ENCODE peak calls at places on chromosomes 12 and 14, in eight cellular contexts. J, D, T, U, I, V, A and B are unnamed samples.

GRCh38 chr14:95059126-95059525 is 98.2 kb downstream of the DICER1 start:
- DNase-seq in U (no peak), T (peak; percentile 2), I (no peak), A (no peak), J (no peak), D (no peak), V (no peak), B (no peak)

GRCh38 chr12:38905480-38906351 is at the start of gene CPNE8:
- DNase-seq in D (peak; percentile 83), T (peak; percentile 93), U (peak; percentile 68), V (peak; percentile 84), A (peak; percentile 30), I (no peak), J (peak; percentile 86), B (peak; percentile 45)

GRCh38 chr12:107864235-107864634 is 89.7 kb downstream of the ASCL4 start:
- DNase-seq in U (peak; percentile 63), A (no peak), T (no peak), J (no peak), I (no peak), V (no peak), D (peak; percentile 34), B (no peak)

GRCh38 chr12:31732926-31733548 is 4.2 kb upstream of the AMN1 start:
- DNase-seq in J (no peak), T (no peak), U (peak; percentile 88), D (no peak), I (no peak), V (no peak), A (no peak), B (no peak)

GRCh38 chr14:67940894-67941455 is 121.4 kb downstream of the RAD51B start:
- DNase-seq in U (peak; percentile 9), V (no peak), I (peak; percentile 45), J (no peak), T (no peak), A (no peak), D (no peak), B (no peak)

GRCh38 chr14:72810201-72810600 is 83.7 kb downstream of the DPF3 start:
- DNase-seq in I (no peak), D (no peak), J (no peak), V (no peak), U (no peak), T (no peak), A (no peak), B (no peak)

GRCh38 chr12:121516437-121517011 is 64.3 kb downstream of the KDM2B start:
- DNase-seq in A (no peak), T (no peak), J (no peak), D (no peak), U (no peak), I (no peak), V (no peak), B (no peak)

GRCh38 chr14:59768855-59769254 is 101.7 kb downstream of the RTN1 start:
- DNase-seq in D (no peak), J (no peak), U (no peak), I (no peak), T (no peak), V (no peak), A (no peak), B (no peak)

GRCh38 chr12:77685112-77685511 is 145.6 kb upstream of the NAV3 start:
- DNase-seq in D (no peak), T (no peak), A (no peak), I (peak; percentile 62), J (peak; percentile 50), V (no peak), U (peak; percentile 82), B (peak; percentile 58)

GRCh38 chr12:101297661-101298060 is 17.8 kb downstream of the UTP20 start:
- DNase-seq in D (no peak), J (no peak), U (no peak), A (no peak), V (no peak), I (no peak), T (no peak), B (no peak)
- H3K27ac ChIP-seq in D (no peak overlapping the region), J (no peak overlapping the region), U (no peak overlapping the region), A (no peak overlapping the region), V (no peak overlapping the region), I (no peak overlapping the region), T (no peak overlapping the region), B (peak overlapping the region; percentile 78)

GRCh38 chr14:100540141-100540925 is 46.9 kb downstream of the BEGAIN start:
- DNase-seq in U (peak; percentile 80), D (peak; percentile 88), A (no peak), V (peak; percentile 11), T (no peak), J (no peak), I (no peak), B (no peak)
- TF ChIP-seq CTCF in U (peak; percentile 52), D (peak; percentile 15), A (no peak), V (no peak), T (peak; percentile 11), J (no peak), I (peak; percentile 50), B (no peak)

DNA sequence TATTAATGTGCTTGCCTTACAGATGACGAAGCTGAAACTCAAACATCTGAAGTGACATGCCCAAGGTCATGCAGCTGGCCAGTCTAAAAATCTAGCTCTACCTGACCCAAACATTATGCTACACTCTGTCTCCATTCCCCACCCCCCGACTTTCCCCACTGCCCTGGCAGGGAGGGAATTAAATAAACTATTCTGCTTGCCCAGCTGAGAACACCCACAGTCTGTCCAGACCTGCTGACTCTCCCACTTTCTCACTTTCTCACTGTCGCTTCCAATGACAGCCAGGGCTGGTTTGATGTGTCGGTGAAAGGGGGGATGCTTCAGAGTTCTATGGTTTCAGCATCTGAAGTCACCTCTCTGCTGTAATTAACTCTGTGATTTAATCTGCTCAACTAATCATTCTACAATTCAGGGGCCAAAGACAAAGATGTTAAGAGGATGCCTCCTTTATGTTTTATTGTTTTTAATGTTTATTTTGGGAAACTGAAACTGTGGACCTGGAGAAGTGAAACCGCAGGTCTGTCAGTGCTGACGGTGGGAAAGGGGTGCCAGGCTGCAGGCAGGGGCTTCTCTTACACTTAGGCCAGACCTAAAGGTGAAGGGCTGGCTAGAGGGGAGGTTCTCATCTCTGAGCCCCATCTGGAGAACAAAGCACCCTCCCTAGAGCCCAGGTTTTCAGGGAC is 8.1 kb upstream of the MSI1 start:
- DNase-seq in I (no peak), V (no peak), D (no peak), U (no peak), T (no peak), A (no peak), J (no peak), B (no peak)
- H3K27me3 ChIP-seq in I (peaks cover 48% of the 10 kb centered on the region), V (peaks cover 69% of the 10 kb centered on the region), D (no peaks in the 10 kb centered on the region), U (peaks cover 11% of the 10 kb centered on the region), T (peaks cover 32% of the 10 kb centered on the region), A (peaks cover 76% of the 10 kb centered on the region), J (no peaks in the 10 kb centered on the region), B (no peaks in the 10 kb centered on the region)

GRCh38 chr12:24780969-24781368 is 167.9 kb downstream of the BCAT1 start:
- DNase-seq in A (no peak), D (no peak), I (no peak), T (no peak), J (no peak), V (no peak), U (peak; percentile 27), B (no peak)
- H3K27ac ChIP-seq in A (no peak overlapping the region), D (no peak overlapping the region), I (no peak overlapping the region), T (no peak overlapping the region), J (no peak overlapping the region), V (no peak overlapping the region), U (no peak overlapping the region), B (no peak overlapping the region)

GRCh38 chr14:90569606-90570462 is 173.0 kb downstream of the CALM1 start:
- DNase-seq in U (no peak), V (no peak), A (no peak), J (no peak), I (no peak), T (no peak), D (peak; percentile 18), B (no peak)

GRCh38 chr14:90569201-90569600 is 172.4 kb downstream of the CALM1 start:
- DNase-seq in I (no peak), V (no peak), J (no peak), T (no peak), D (peak; percentile 9), U (no peak), A (no peak), B (no peak)

GRCh38 chr14:90572461-90573150 is 175.8 kb downstream of the CALM1 start:
- DNase-seq in V (no peak), T (peak; percentile 46), U (no peak), J (no peak), I (no peak), D (no peak), A (no peak), B (no peak)

GRCh38 chr14:90570463-90570860 is 173.6 kb downstream of the CALM1 start:
- DNase-seq in T (no peak), J (no peak), V (no peak), U (no peak), I (no peak), A (no peak), D (no peak), B (no peak)

GRCh38 chr14:90571149-90571548 is 174.3 kb downstream of the CALM1 start:
- DNase-seq in D (no peak), V (no peak), J (no peak), T (no peak), A (no peak), U (no peak), I (no peak), B (no peak)
- TF ChIP-seq CTCF in D (no peak), V (no peak), J (no peak), T (no peak), A (no peak), U (peak; percentile 40), I (no peak), B (no peak)

GRCh38 chr12:122836027-122836921 is 1.0 kb downstream of the HIP1R start:
- DNase-seq in T (no peak), A (no peak), J (peak; percentile 78), U (peak; percentile 33), D (no peak), V (peak; percentile 23), I (no peak), B (no peak)
- H3K27me3 ChIP-seq in T (no peaks in the 10 kb centered on the region), A (no peaks in the 10 kb centered on the region), J (no peaks in the 10 kb centered on the region), U (peaks cover 38% of the 10 kb centered on the region), D (no peaks in the 10 kb centered on the region), V (peaks cover 17% of the 10 kb centered on the region), I (no peaks in the 10 kb centered on the region), B (no peaks in the 10 kb centered on the region)

DNA sequence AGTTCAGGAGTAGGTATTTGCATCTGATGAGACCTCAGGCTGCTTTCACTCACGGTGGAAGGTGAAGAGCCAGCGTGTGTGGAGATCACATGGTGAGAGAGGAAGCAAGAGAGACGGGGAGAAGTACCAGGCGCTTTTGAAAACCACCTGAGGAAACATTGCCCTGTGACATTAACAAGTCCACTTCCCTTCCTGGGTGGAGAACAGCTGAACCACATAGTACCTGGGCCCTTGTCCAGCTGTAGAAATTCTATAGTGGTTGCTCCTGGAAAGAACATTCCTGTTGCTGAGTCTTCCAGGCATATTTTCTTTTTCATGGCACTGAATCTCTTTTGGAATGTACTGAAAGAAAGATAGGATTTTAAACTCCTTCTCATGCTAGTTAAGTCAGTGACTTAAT is 87.3 kb upstream of the RIN3 start:
- DNase-seq in V (no peak), A (no peak), J (no peak), D (no peak), U (no peak), I (no peak), T (no peak), B (no peak)
- H3K27ac ChIP-seq in V (no peak overlapping the region), A (no peak overlapping the region), J (no peak overlapping the region), D (no peak overlapping the region), U (no peak overlapping the region), I (no peak overlapping the region), T (no peak overlapping the region), B (no peak overlapping the region)